ENCODE peak calls at places on chromosomes 5 and 9, in five cellular contexts. V is A549; Q is mucosa of descending colon; Y is stimulated activated CD8-positive, alpha-beta memory T cell treated with anti-CD3 and anti-CD28 coated beads, Interleukin-15, amount 100 ng/mL, for 24 hours; J is GM23248. I is an unnamed sample.

GRCh38 chr5:107808671-107809137 is 138.0 kb upstream of the EFNA5 start:
- DNase-seq in V (no peak), Q (no peak), Y (no peak), J (no peak), I (no peak)

GRCh38 chr9:95462419-95463121 is 54.2 kb downstream of the PTCH1 start:
- DNase-seq in V (no peak), Q (peak), Y (peak), J (peak), I (peak)

GRCh38 chr5:124908603-124909451 is 162.4 kb upstream of the ZNF608 start:
- DNase-seq in V (no peak), Q (peak), Y (no peak), J (peak), I (no peak)

GRCh38 chr5:142966146-142966455 is 195.9 kb downstream of the ARHGAP26 start:
- DNase-seq in V (no peak), Q (no peak), Y (no peak), J (no peak), I (no peak)

GRCh38 chr5:164540174-164540573 is 1034.8 kb downstream of the MAT2B start:
- DNase-seq in V (no peak), Q (no peak), Y (no peak), J (no peak), I (no peak)

GRCh38 chr5:119220576-119221197 is 135.1 kb upstream of the TNFAIP8 start:
- DNase-seq in V (no peak), Q (no peak), Y (no peak), J (no peak), I (no peak)

GRCh38 chr9:7560669-7561305 is 238.8 kb downstream of the DMAC1 start:
- DNase-seq in V (no peak), Q (no peak), Y (no peak), J (no peak), I (no peak)

GRCh38 chr5:67215592-67216471 is 19.2 kb upstream of the CD180 start:
- DNase-seq in V (no peak), Q (peak), Y (no peak), J (peak), I (no peak)

GRCh38 chr5:172637740-172638139 is 3.3 kb upstream of the NEURL1B start:
- DNase-seq in V (no peak), Q (peak), Y (no peak), J (no peak), I (no peak)

GRCh38 chr5:6377582-6378127 is 692 bp downstream of the MED10 start:
- DNase-seq in V (peak), Q (peak), Y (no peak), J (peak), I (no peak)